ENCODE peak calls at places on chromosome 4, in six cellular contexts. O, Z, M, P, U and R are unnamed samples.

GRCh38 chr4:82599336-82599735 is 37.5 kb upstream of the TMEM150C start:
- DNase-seq in O (no peak), P (no peak), Z (no peak), M (no peak), U (no peak), R (no peak)

GRCh38 chr4:5206391-5206790 is 155.1 kb downstream of the STK32B start:
- DNase-seq in P (no peak), Z (no peak), O (peak), U (no peak), M (no peak), R (peak)

GRCh38 chr4:87541956-87542709 is 13.0 kb upstream of the SPARCL1 start:
- DNase-seq in U (no peak), O (no peak), Z (no peak), M (no peak), P (no peak), R (no peak)

GRCh38 chr4:106329027-106329618 is 12.8 kb downstream of the AIMP1 start:
- DNase-seq in P (no peak), Z (no peak), U (no peak), M (no peak), O (no peak), R (no peak)

GRCh38 chr4:144582105-144582850 is 63.7 kb upstream of the HHIP start:
- DNase-seq in O (no peak), M (no peak), P (no peak), U (no peak), Z (no peak), R (no peak)

GRCh38 chr4:12729384-12729783 is 754.8 kb downstream of the RAB28 start:
- DNase-seq in M (no peak), Z (no peak), P (no peak), U (no peak), O (no peak), R (no peak)

GRCh38 chr4:4872148-4872903 is 12.9 kb downstream of the MSX1 start:
- DNase-seq in Z (no peak), P (no peak), M (no peak), U (no peak), O (no peak), R (no peak)

GRCh38 chr4:47372561-47372960 is 90.9 kb downstream of the COMMD8 start:
- DNase-seq in Z (no peak), U (no peak), O (no peak), P (no peak), M (no peak), R (no peak)

GRCh38 chr4:87069037-87069742 is 134.4 kb downstream of the AFF1 start:
- DNase-seq in U (no peak), O (no peak), P (no peak), M (no peak), Z (no peak), R (no peak)

GRCh38 chr4:15011166-15011565 is 8.9 kb downstream of the CPEB2 start:
- DNase-seq in P (no peak), U (no peak), O (no peak), Z (no peak), M (no peak), R (no peak)

GRCh38 chr4:126687655-126688358 is 945.0 kb upstream of the INTU start:
- DNase-seq in Z (no peak), P (no peak), O (no peak), M (no peak), U (no peak), R (no peak)

GRCh38 chr4:184416913-184417734 is 57.2 kb downstream of the IRF2 start:
- DNase-seq in U (no peak), Z (peak), M (no peak), O (no peak), P (no peak), R (no peak)